ENCODE peak calls at places on chromosomes 5 and 9, in four cellular contexts. Q is kidney epithelial cell, F is colonic mucosa, O is brain microvascular endothelial cell. W is an unnamed sample.

GRCh38 chr5:107676702-107677101 is 6.0 kb upstream of the EFNA5 start:
- DNase-seq in Q (no peak), F (no peak), O (peak), W (no peak)

GRCh38 chr9:98778251-98778650 is 18.1 kb downstream of the ANKS6 start:
- DNase-seq in Q (no peak), F (peak), O (no peak), W (no peak)

GRCh38 chr9:36337865-36338264 is 62.2 kb downstream of the RNF38 start:
- DNase-seq in Q (no peak), F (no peak), O (no peak), W (peak)

GRCh38 chr5:55994502-55994997 is at the start of gene IL6ST:
- DNase-seq in Q (no peak), F (peak), O (peak), W (peak)

GRCh38 chr9:94812343-94812742 is 85.8 kb downstream of the AOPEP start:
- DNase-seq in Q (peak), F (no peak), O (peak), W (no peak)

GRCh38 chr5:130720355-130720754 is 444.7 kb downstream of the HINT1 start:
- DNase-seq in Q (no peak), F (no peak), O (peak), W (peak)

GRCh38 chr5:52922384-52922783 is 66.8 kb upstream of the ITGA2 start:
- DNase-seq in Q (peak), F (no peak), O (peak), W (no peak)

GRCh38 chr9:78781681-78782080 is 484.8 kb downstream of the PSAT1 start:
- DNase-seq in Q (no peak), F (no peak), O (peak), W (no peak)

GRCh38 chr9:129406278-129407225 is 214.3 kb downstream of the C9orf50 start:
- DNase-seq in Q (no peak), F (peak), O (no peak), W (no peak)